ENCODE peak calls at places on chromosome 13, in five cellular contexts. B, Z, G, E and N are unnamed samples. For H3K36me3, the result is how much of the 10 kb centered on the place peaks cover.

GRCh38 chr13:105139380-105140285 is 1395.8 kb downstream of the EFNB2 start:
- DNase-seq in B (no peak), Z (no peak), G (no peak), E (peak), N (peak)

GRCh38 chr13:30734434-30734833 is 909 bp upstream of the ALOX5AP start:
- DNase-seq in B (no peak), Z (no peak), G (no peak), E (no peak), N (no peak)

GRCh38 chr13:59533561-59534337 is 630.0 kb downstream of the DIAPH3 start:
- DNase-seq in B (no peak), Z (no peak), G (no peak), E (no peak), N (no peak)

GRCh38 chr13:77434289-77434688 is 101.2 kb upstream of the SCEL start:
- DNase-seq in B (no peak), Z (no peak), G (no peak), E (no peak), N (no peak)

GRCh38 chr13:101700598-101700997 is 248.1 kb downstream of the ITGBL1 start:
- DNase-seq in B (no peak), Z (no peak), G (no peak), E (no peak), N (no peak)

GRCh38 chr13:112871742-112872141 is 97.3 kb upstream of the MCF2L start:
- DNase-seq in B (no peak), Z (no peak), G (no peak), E (peak), N (no peak)

GRCh38 chr13:109844396-109844795 is 58.0 kb upstream of the IRS2 start:
- DNase-seq in B (peak), Z (no peak), G (no peak), E (no peak), N (peak)

GRCh38 chr13:74074723-74075122 is 59.5 kb downstream of the KLF12 start:
- DNase-seq in B (no peak), Z (no peak), G (no peak), E (no peak), N (no peak)

GRCh38 chr13:41648314-41648935 is 191.1 kb downstream of the RGCC start:
- DNase-seq in B (no peak), Z (no peak), G (no peak), E (no peak), N (no peak)

GRCh38 chr13:65638572-65639168 is 1591.5 kb downstream of the PCDH9 start:
- DNase-seq in B (no peak), Z (no peak), G (no peak), E (no peak), N (no peak)

GRCh38 chr13:113176292-113176691 is 17.8 kb downstream of the PROZ start:
- DNase-seq in B (no peak), Z (no peak), G (no peak), E (peak), N (no peak)

GRCh38 chr13:112658807-112659206 is 31.0 kb upstream of the ATP11A start:
- DNase-seq in B (no peak), Z (peak), G (no peak), E (no peak), N (no peak)

GRCh38 chr13:72851678-72852014 is 69.7 kb downstream of the PIBF1 start:
- DNase-seq in B (no peak), Z (no peak), G (no peak), E (no peak), N (no peak)

GRCh38 chr13:41554180-41554579 is 96.8 kb downstream of the RGCC start:
- DNase-seq in B (no peak), Z (no peak), G (no peak), E (no peak), N (no peak)

GRCh38 chr13:112144616-112145220 is 77.8 kb downstream of the SOX1 start:
- DNase-seq in B (no peak), Z (peak), G (no peak), E (peak), N (no peak)

GRCh38 chr13:110885516-110885915 is 29.4 kb downstream of the ANKRD10 start:
- DNase-seq in B (no peak), Z (no peak), G (no peak), E (no peak), N (no peak)
- TF ChIP-seq POLR2A in B (no peak), Z (no peak), G (no peak), E (no peak), N (no peak)

DNA sequence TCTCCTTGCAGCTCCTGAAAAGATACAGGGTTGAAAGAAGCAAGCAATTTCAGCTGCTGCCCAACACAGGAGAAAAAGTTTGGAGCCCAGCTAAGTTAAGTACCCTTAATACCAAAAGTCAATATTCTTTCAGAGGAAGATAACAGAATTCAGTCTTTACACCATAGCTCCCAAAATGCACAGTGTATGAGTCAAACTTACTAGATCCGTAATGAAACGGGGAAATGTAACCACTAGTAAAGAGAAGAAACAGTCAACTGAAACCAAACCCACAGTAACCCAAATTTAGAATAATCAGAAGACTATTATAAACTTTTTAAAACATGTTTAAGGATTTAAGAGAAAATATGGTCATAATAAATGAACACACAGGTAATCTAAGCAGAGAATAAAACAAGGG is 45.2 kb downstream of the SUCLA2 start:
- DNase-seq in B (no peak), Z (no peak), G (no peak), E (no peak), N (no peak)
- H3K36me3 ChIP-seq in B (under half), Z (under half), G (under half), E (under half), N (under half)

DNA sequence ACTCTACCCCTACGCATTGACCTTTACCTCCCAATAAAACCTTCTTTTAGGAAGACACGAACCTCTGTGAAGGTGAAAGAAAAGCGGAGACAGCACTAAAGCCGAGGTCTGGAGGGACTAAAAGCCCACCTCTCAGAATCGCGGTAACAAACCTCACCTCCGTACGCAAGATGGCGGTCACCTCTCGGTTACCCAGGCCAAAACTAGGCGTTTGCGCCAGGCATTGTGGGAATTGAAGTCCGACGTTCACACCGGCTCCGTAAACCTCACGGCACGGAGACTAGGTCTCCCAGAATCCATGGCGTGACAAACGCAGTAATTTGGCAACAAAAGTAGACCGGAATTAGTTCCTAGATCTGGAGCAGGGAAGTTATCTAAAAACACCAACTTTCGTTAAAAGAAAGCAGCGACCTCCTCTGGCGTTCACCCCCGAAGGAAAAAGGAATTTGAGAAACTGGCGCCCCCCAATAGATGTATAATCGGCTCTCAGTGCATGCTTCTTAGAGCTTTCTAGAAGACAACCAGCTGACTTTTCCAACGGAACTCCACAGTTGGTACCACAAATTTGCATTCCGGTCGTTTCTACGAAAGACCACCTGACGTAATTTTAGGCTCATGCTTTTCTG is at the start of gene N4BP2L2:
- DNase-seq in B (peak), Z (peak), G (peak), E (peak), N (peak)
- TF ChIP-seq POLR2A in B (no peak), Z (peak), G (peak), E (no peak), N (peak)

GRCh38 chr13:27790523-27790922 is 1.8 kb upstream of the GSX1 start:
- DNase-seq in B (no peak), Z (no peak), G (no peak), E (no peak), N (no peak)

GRCh38 chr13:27789495-27790303 is 2.6 kb upstream of the GSX1 start:
- DNase-seq in B (no peak), Z (no peak), G (no peak), E (no peak), N (no peak)

GRCh38 chr13:27792393-27793218 is at the start of gene GSX1:
- DNase-seq in B (peak), Z (no peak), G (peak), E (peak), N (peak)

GRCh38 chr13:27791901-27792392 is 336 bp upstream of the GSX1 start:
- DNase-seq in B (no peak), Z (no peak), G (no peak), E (no peak), N (no peak)

GRCh38 chr13:27791146-27791900 is 960 bp upstream of the GSX1 start:
- DNase-seq in B (no peak), Z (no peak), G (no peak), E (no peak), N (no peak)
- H3K36me3 ChIP-seq in B (under half), Z (under half), G (under half), E (under half), N (under half)

DNA sequence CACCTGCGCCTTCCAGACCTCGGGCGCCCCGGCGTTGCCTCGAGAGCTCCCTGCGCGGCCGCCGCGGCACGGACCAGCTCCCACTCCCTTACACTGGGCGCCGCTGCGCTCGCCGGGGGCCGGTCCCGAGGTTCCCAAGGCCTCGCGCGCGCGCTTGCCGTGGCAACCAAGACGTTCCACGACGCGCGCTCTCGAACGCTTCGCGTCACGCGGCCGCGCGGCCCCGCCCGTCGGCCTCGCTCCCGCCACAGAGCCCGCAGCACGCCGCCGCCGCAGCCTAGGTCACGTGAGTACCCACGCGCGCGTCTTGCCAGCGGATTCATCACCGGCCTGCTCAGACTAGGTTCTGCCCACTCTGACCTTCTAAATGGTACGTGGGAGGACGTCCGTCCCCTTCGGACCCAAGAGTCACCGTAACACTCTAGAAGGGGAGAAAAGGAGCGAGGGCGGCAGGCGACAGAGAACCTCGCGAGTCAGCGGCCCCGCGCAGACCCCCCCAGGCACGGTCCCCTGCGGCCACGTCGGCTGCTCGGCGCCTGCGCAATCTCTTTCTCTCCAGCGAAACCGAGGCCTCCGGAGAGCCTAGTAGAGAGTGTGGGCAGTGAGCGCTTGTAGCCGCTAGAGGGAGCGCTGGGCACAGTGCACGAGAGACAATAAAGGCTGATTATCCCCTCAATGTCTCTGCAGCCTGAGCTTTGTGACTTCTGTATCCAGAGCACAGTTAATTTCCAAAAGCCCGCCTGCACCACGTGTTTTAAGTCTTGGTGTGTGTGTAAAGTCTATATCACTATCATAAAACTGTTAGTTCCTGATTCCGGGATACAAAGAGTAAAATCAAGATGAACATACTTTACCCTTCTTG is at the start of gene SPART:
- DNase-seq in B (peak), Z (peak), G (peak), E (peak), N (peak)
- TF ChIP-seq POLR2A in B (peak), Z (peak), G (peak), E (peak), N (no peak)

GRCh38 chr13:36979361-36980040 is 19.6 kb downstream of the ALG5 start:
- DNase-seq in B (no peak), Z (no peak), G (no peak), E (no peak), N (no peak)

GRCh38 chr13:36973621-36974268 is 25.4 kb downstream of the ALG5 start:
- DNase-seq in B (no peak), Z (no peak), G (no peak), E (no peak), N (no peak)

GRCh38 chr13:36973009-36973408 is 26.1 kb downstream of the ALG5 start:
- DNase-seq in B (no peak), Z (no peak), G (no peak), E (no peak), N (no peak)

DNA sequence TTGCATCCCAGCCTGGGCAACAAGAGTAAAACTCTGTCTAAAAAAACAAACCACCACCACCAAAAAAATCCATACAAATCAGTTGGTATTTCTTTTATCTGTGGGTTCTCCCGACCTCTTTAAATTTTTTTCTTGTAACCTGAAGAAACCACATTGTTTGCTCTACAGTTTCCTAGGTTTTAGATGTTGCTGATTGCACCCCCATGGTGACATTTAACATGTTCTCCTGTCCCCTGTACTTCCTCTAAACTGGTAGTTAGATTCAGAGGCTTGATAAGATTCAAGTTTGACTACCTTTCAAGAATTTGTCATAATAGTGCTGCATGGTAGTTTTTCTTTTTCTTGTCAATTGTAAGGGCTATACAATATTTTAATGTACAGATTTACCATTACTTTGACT is 24.0 kb downstream of the ALG5 start:
- DNase-seq in B (no peak), Z (no peak), G (no peak), E (no peak), N (no peak)
- H3K36me3 ChIP-seq in B (under half), Z (under half), G (under half), E (under half), N (under half)

GRCh38 chr13:98476538-98476966 is 100.4 kb downstream of the STK24 start:
- DNase-seq in B (peak), Z (no peak), G (no peak), E (peak), N (peak)
- TF ChIP-seq POLR2A in B (no peak), Z (no peak), G (no peak), E (no peak), N (no peak)